ENCODE peak calls at places on chromosome 10, in seven cellular contexts. One of them, this sample, is unnamed.

GRCh38 chr10:116312534-116312933 is 11.7 kb upstream of the CCDC172 start:
- DNase-seq in vagina: no peak
- DNase-seq in prostate gland: no peak
- DNase-seq in breast epithelium: no peak
- DNase-seq in suprapubic skin: no peak
- DNase-seq in transverse colon: no peak
- DNase-seq in GM12891: no peak
- DNase-seq in this sample: no peak

GRCh38 chr10:62037166-62037831 is 135.8 kb downstream of the ARID5B start:
- DNase-seq in vagina: no peak
- DNase-seq in prostate gland: no peak
- DNase-seq in breast epithelium: no peak
- DNase-seq in suprapubic skin: no peak
- DNase-seq in transverse colon: no peak
- DNase-seq in GM12891: no peak
- DNase-seq in this sample: no peak

GRCh38 chr10:28805390-28805789 is 128.1 kb downstream of the BAMBI start:
- DNase-seq in vagina: no peak
- DNase-seq in prostate gland: no peak
- DNase-seq in breast epithelium: no peak
- DNase-seq in suprapubic skin: no peak
- DNase-seq in transverse colon: no peak
- DNase-seq in GM12891: no peak
- DNase-seq in this sample: no peak

GRCh38 chr10:77637474-77637985 is at the start of gene KCNMA1:
- DNase-seq in vagina: no peak
- DNase-seq in prostate gland: no peak
- DNase-seq in breast epithelium: no peak
- DNase-seq in suprapubic skin: no peak
- DNase-seq in transverse colon: peak; percentile 26
- DNase-seq in GM12891: no peak
- DNase-seq in this sample: no peak

GRCh38 chr10:72175166-72175565 is 40.6 kb upstream of the ANAPC16 start:
- DNase-seq in vagina: no peak
- DNase-seq in prostate gland: no peak
- DNase-seq in breast epithelium: no peak
- DNase-seq in suprapubic skin: no peak
- DNase-seq in transverse colon: no peak
- DNase-seq in GM12891: no peak
- DNase-seq in this sample: no peak

GRCh38 chr10:117675516-117675915 is 133.0 kb downstream of the EMX2 start:
- DNase-seq in vagina: no peak
- DNase-seq in prostate gland: no peak
- DNase-seq in breast epithelium: no peak
- DNase-seq in suprapubic skin: no peak
- DNase-seq in transverse colon: no peak
- DNase-seq in GM12891: no peak
- DNase-seq in this sample: no peak

GRCh38 chr10:33193057-33193866 is 141.2 kb downstream of the NRP1 start:
- DNase-seq in vagina: no peak
- DNase-seq in prostate gland: peak; percentile 83
- DNase-seq in breast epithelium: peak; percentile 69
- DNase-seq in suprapubic skin: peak; percentile 88
- DNase-seq in transverse colon: peak; percentile 81
- DNase-seq in GM12891: peak; percentile 40
- DNase-seq in this sample: no peak

GRCh38 chr10:21978191-21978862 is 25.2 kb downstream of the DNAJC1 start:
- DNase-seq in vagina: no peak
- DNase-seq in prostate gland: no peak
- DNase-seq in breast epithelium: no peak
- DNase-seq in suprapubic skin: no peak
- DNase-seq in transverse colon: no peak
- DNase-seq in GM12891: no peak
- DNase-seq in this sample: no peak

GRCh38 chr10:120891367-120891766 is 40.2 kb downstream of the WDR11 start:
- DNase-seq in vagina: no peak
- DNase-seq in prostate gland: no peak
- DNase-seq in breast epithelium: no peak
- DNase-seq in suprapubic skin: no peak
- DNase-seq in transverse colon: no peak
- DNase-seq in GM12891: no peak
- DNase-seq in this sample: no peak

GRCh38 chr10:70302292-70302691 is 18.5 kb upstream of the NPFFR1 start:
- DNase-seq in vagina: no peak
- DNase-seq in prostate gland: no peak
- DNase-seq in breast epithelium: no peak
- DNase-seq in suprapubic skin: no peak
- DNase-seq in transverse colon: no peak
- DNase-seq in GM12891: no peak
- DNase-seq in this sample: no peak

GRCh38 chr10:114095676-114096331 is 52.1 kb downstream of the ADRB1 start:
- DNase-seq in vagina: no peak
- DNase-seq in prostate gland: no peak
- DNase-seq in breast epithelium: no peak
- DNase-seq in suprapubic skin: no peak
- DNase-seq in transverse colon: no peak
- DNase-seq in GM12891: no peak
- DNase-seq in this sample: no peak

GRCh38 chr10:10782603-10783002 is 235.1 kb upstream of the CELF2 start:
- DNase-seq in vagina: no peak
- DNase-seq in prostate gland: no peak
- DNase-seq in breast epithelium: no peak
- DNase-seq in suprapubic skin: no peak
- DNase-seq in transverse colon: no peak
- DNase-seq in GM12891: no peak
- DNase-seq in this sample: no peak

GRCh38 chr10:48419714-48420113 is 113.2 kb downstream of the MAPK8 start:
- DNase-seq in vagina: no peak
- DNase-seq in prostate gland: no peak
- DNase-seq in breast epithelium: no peak
- DNase-seq in suprapubic skin: no peak
- DNase-seq in transverse colon: no peak
- DNase-seq in GM12891: no peak
- DNase-seq in this sample: no peak

GRCh38 chr10:114995468-114995867 is 57.5 kb downstream of the TRUB1 start:
- DNase-seq in vagina: no peak
- DNase-seq in prostate gland: no peak
- DNase-seq in breast epithelium: no peak
- DNase-seq in suprapubic skin: no peak
- DNase-seq in transverse colon: no peak
- DNase-seq in GM12891: no peak
- DNase-seq in this sample: no peak

GRCh38 chr10:33187427-33187999 is 147.0 kb downstream of the NRP1 start:
- DNase-seq in vagina: no peak
- DNase-seq in prostate gland: no peak
- DNase-seq in breast epithelium: no peak
- DNase-seq in suprapubic skin: no peak
- DNase-seq in transverse colon: no peak
- DNase-seq in GM12891: no peak
- DNase-seq in this sample: no peak

GRCh38 chr10:35372329-35372728 is 36.0 kb downstream of the CCNY start:
- DNase-seq in vagina: no peak
- DNase-seq in prostate gland: no peak
- DNase-seq in breast epithelium: no peak
- DNase-seq in suprapubic skin: no peak
- DNase-seq in transverse colon: no peak
- DNase-seq in GM12891: no peak
- DNase-seq in this sample: peak; percentile 76

GRCh38 chr10:46231087-46231486 is 55.7 kb upstream of the ANTXRL start:
- DNase-seq in vagina: peak; percentile 89
- DNase-seq in prostate gland: no peak
- DNase-seq in breast epithelium: peak; percentile 38
- DNase-seq in suprapubic skin: peak; percentile 28
- DNase-seq in transverse colon: no peak
- DNase-seq in GM12891: no peak
- DNase-seq in this sample: peak; percentile 15

GRCh38 chr10:97127960-97128850 is 57.6 kb downstream of the SLIT1 start:
- DNase-seq in vagina: no peak
- DNase-seq in prostate gland: no peak
- DNase-seq in breast epithelium: no peak
- DNase-seq in suprapubic skin: no peak
- DNase-seq in transverse colon: no peak
- DNase-seq in GM12891: no peak
- DNase-seq in this sample: no peak

GRCh38 chr10:132455986-132456847 is 59.2 kb downstream of the PWWP2B start:
- DNase-seq in vagina: no peak
- DNase-seq in prostate gland: no peak
- DNase-seq in breast epithelium: no peak
- DNase-seq in suprapubic skin: no peak
- DNase-seq in transverse colon: no peak
- DNase-seq in GM12891: no peak
- DNase-seq in this sample: peak; percentile 69

GRCh38 chr10:43557214-43557613 is 17.2 kb downstream of the ZNF239 start:
- DNase-seq in vagina: no peak
- DNase-seq in prostate gland: no peak
- DNase-seq in breast epithelium: no peak
- DNase-seq in suprapubic skin: no peak
- DNase-seq in transverse colon: no peak
- DNase-seq in GM12891: no peak
- DNase-seq in this sample: no peak

GRCh38 chr10:45076847-45077246 is 76.1 kb downstream of the ZNF22 start:
- DNase-seq in vagina: no peak
- DNase-seq in prostate gland: no peak
- DNase-seq in breast epithelium: no peak
- DNase-seq in suprapubic skin: no peak
- DNase-seq in transverse colon: no peak
- DNase-seq in GM12891: no peak
- DNase-seq in this sample: no peak

GRCh38 chr10:132937861-132938260 is 4.5 kb downstream of the CFAP46 start:
- DNase-seq in vagina: no peak
- DNase-seq in prostate gland: no peak
- DNase-seq in breast epithelium: no peak
- DNase-seq in suprapubic skin: no peak
- DNase-seq in transverse colon: no peak
- DNase-seq in GM12891: no peak
- DNase-seq in this sample: no peak

GRCh38 chr10:44952779-44953231 is 6.8 kb upstream of the RASSF4 start:
- DNase-seq in vagina: no peak
- DNase-seq in prostate gland: no peak
- DNase-seq in breast epithelium: no peak
- DNase-seq in suprapubic skin: no peak
- DNase-seq in transverse colon: no peak
- DNase-seq in GM12891: no peak
- DNase-seq in this sample: no peak

GRCh38 chr10:119597405-119598186 is 832 bp upstream of the TIAL1 start:
- DNase-seq in vagina: no peak
- DNase-seq in prostate gland: no peak
- DNase-seq in breast epithelium: no peak
- DNase-seq in suprapubic skin: no peak
- DNase-seq in transverse colon: no peak
- DNase-seq in GM12891: no peak
- DNase-seq in this sample: no peak
- TF ChIP-seq POLR2A in vagina: no peak
- TF ChIP-seq POLR2A in prostate gland: no peak
- TF ChIP-seq POLR2A in breast epithelium: no peak
- TF ChIP-seq POLR2A in suprapubic skin: no peak
- TF ChIP-seq POLR2A in transverse colon: no peak
- TF ChIP-seq POLR2A in GM12891: no peak
- TF ChIP-seq POLR2A in this sample: no peak

DNA sequence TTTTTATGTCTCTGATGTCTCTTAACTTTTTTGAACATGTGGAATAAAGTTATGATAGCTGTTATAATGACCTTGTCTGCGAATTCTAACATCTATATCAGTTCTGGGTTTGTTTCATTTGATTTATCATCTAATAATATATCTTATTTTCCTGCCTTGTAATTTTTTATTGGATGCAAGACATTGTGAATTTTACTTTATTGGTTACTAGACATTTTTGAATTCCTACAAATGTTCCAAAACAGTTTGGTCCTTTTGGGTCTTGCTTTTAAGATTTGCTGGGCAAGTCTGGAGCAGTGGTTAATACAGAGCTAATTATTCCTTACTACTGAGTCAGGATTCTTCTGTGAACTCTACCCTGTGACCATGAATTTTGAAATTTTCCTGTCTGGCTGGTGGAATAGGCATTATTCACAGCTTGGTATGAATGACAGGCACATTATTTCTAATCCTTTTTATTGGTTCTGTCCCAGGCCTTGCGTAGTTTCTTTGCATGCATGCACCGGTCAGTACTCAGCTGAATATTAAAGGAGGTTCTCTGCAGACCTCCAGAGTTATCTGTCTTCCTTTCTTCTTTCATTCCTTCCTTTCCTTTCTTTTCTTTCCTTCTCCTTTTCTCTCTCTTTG is 9.0 kb downstream of the CUTC start:
- DNase-seq in vagina: no peak
- DNase-seq in prostate gland: no peak
- DNase-seq in breast epithelium: no peak
- DNase-seq in suprapubic skin: no peak
- DNase-seq in transverse colon: no peak
- DNase-seq in GM12891: no peak
- DNase-seq in this sample: no peak
- TF ChIP-seq POLR2AphosphoS5 in vagina: no peak
- TF ChIP-seq POLR2AphosphoS5 in prostate gland: no peak
- TF ChIP-seq POLR2AphosphoS5 in breast epithelium: no peak
- TF ChIP-seq POLR2AphosphoS5 in suprapubic skin: no peak
- TF ChIP-seq POLR2AphosphoS5 in transverse colon: no peak
- TF ChIP-seq POLR2AphosphoS5 in GM12891: no peak
- TF ChIP-seq POLR2AphosphoS5 in this sample: no peak

GRCh38 chr10:6164271-6165095 is 38.2 kb upstream of the PFKFB3 start:
- DNase-seq in vagina: no peak
- DNase-seq in prostate gland: no peak
- DNase-seq in breast epithelium: no peak
- DNase-seq in suprapubic skin: no peak
- DNase-seq in transverse colon: no peak
- DNase-seq in GM12891: no peak
- DNase-seq in this sample: no peak
- TF ChIP-seq POLR2A in vagina: no peak
- TF ChIP-seq POLR2A in prostate gland: no peak
- TF ChIP-seq POLR2A in breast epithelium: no peak
- TF ChIP-seq POLR2A in suprapubic skin: no peak
- TF ChIP-seq POLR2A in transverse colon: no peak
- TF ChIP-seq POLR2A in GM12891: no peak
- TF ChIP-seq POLR2A in this sample: no peak

GRCh38 chr10:124120410-124121061 is 27.1 kb upstream of the CHST15 start:
- DNase-seq in vagina: no peak
- DNase-seq in prostate gland: no peak
- DNase-seq in breast epithelium: no peak
- DNase-seq in suprapubic skin: no peak
- DNase-seq in transverse colon: no peak
- DNase-seq in GM12891: no peak
- DNase-seq in this sample: no peak

GRCh38 chr10:124117879-124118278 is 24.5 kb upstream of the CHST15 start:
- DNase-seq in vagina: no peak
- DNase-seq in prostate gland: no peak
- DNase-seq in breast epithelium: no peak
- DNase-seq in suprapubic skin: no peak
- DNase-seq in transverse colon: no peak
- DNase-seq in GM12891: no peak
- DNase-seq in this sample: no peak

GRCh38 chr10:124122211-124122610 is 28.8 kb upstream of the CHST15 start:
- DNase-seq in vagina: no peak
- DNase-seq in prostate gland: no peak
- DNase-seq in breast epithelium: no peak
- DNase-seq in suprapubic skin: no peak
- DNase-seq in transverse colon: no peak
- DNase-seq in GM12891: no peak
- DNase-seq in this sample: no peak

GRCh38 chr10:124119216-124119615 is 25.8 kb upstream of the CHST15 start:
- DNase-seq in vagina: no peak
- DNase-seq in prostate gland: no peak
- DNase-seq in breast epithelium: no peak
- DNase-seq in suprapubic skin: no peak
- DNase-seq in transverse colon: no peak
- DNase-seq in GM12891: no peak
- DNase-seq in this sample: no peak

GRCh38 chr10:124119933-124120332 is 26.5 kb upstream of the CHST15 start:
- DNase-seq in vagina: no peak
- DNase-seq in prostate gland: no peak
- DNase-seq in breast epithelium: no peak
- DNase-seq in suprapubic skin: no peak
- DNase-seq in transverse colon: no peak
- DNase-seq in GM12891: no peak
- DNase-seq in this sample: peak; percentile 51
- TF ChIP-seq POLR2AphosphoS5 in vagina: no peak
- TF ChIP-seq POLR2AphosphoS5 in prostate gland: no peak
- TF ChIP-seq POLR2AphosphoS5 in breast epithelium: peak; percentile 37
- TF ChIP-seq POLR2AphosphoS5 in suprapubic skin: no peak
- TF ChIP-seq POLR2AphosphoS5 in transverse colon: no peak
- TF ChIP-seq POLR2AphosphoS5 in GM12891: no peak
- TF ChIP-seq POLR2AphosphoS5 in this sample: peak; percentile 57

This sample was measured in upper lobe of left lung.